ENCODE peak calls at places on chromosome 9, in five cellular contexts. One of them, this sample, is unnamed. For H3K4me1, the result is how much of the 10 kb centered on the place peaks cover.

GRCh38 chr9:116959775-116960174 is 272.7 kb downstream of the TRIM32 start:
- ATAC-seq in K562: no peak
- ATAC-seq in HepG2: no peak
- ATAC-seq in GM12878: peak
- ATAC-seq in upper lobe of left lung: no peak
- ATAC-seq in this sample: no peak

GRCh38 chr9:88339322-88339721 is 48.9 kb upstream of the SPIN1 start:
- ATAC-seq in K562: no peak
- ATAC-seq in HepG2: no peak
- ATAC-seq in GM12878: peak
- ATAC-seq in upper lobe of left lung: no peak
- ATAC-seq in this sample: no peak

GRCh38 chr9:4678679-4679267 is 596 bp upstream of the CDC37L1 start:
- ATAC-seq in K562: peak
- ATAC-seq in HepG2: peak
- ATAC-seq in GM12878: peak
- ATAC-seq in upper lobe of left lung: no peak
- ATAC-seq in this sample: peak

GRCh38 chr9:4553951-4554381 is 63.7 kb downstream of the SLC1A1 start:
- ATAC-seq in K562: no peak
- ATAC-seq in HepG2: no peak
- ATAC-seq in GM12878: no peak
- ATAC-seq in upper lobe of left lung: no peak
- ATAC-seq in this sample: peak

GRCh38 chr9:108296056-108296455 is 559.7 kb downstream of the ACTL7B start:
- ATAC-seq in K562: no peak
- ATAC-seq in HepG2: no peak
- ATAC-seq in GM12878: no peak
- ATAC-seq in upper lobe of left lung: no peak
- ATAC-seq in this sample: no peak

GRCh38 chr9:34575775-34576592 is 13.5 kb downstream of the CNTFR start:
- ATAC-seq in K562: no peak
- ATAC-seq in HepG2: peak
- ATAC-seq in GM12878: no peak
- ATAC-seq in upper lobe of left lung: no peak
- ATAC-seq in this sample: no peak

GRCh38 chr9:93136693-93137092 is 2.6 kb upstream of the NINJ1 start:
- ATAC-seq in K562: no peak
- ATAC-seq in HepG2: no peak
- ATAC-seq in GM12878: no peak
- ATAC-seq in upper lobe of left lung: no peak
- ATAC-seq in this sample: no peak

GRCh38 chr9:116860509-116861120 is 173.5 kb downstream of the TRIM32 start:
- ATAC-seq in K562: peak
- ATAC-seq in HepG2: peak
- ATAC-seq in GM12878: peak
- ATAC-seq in upper lobe of left lung: no peak
- ATAC-seq in this sample: no peak

GRCh38 chr9:101366038-101366756 is 18.6 kb downstream of the BAAT start:
- ATAC-seq in K562: peak
- ATAC-seq in HepG2: peak
- ATAC-seq in GM12878: no peak
- ATAC-seq in upper lobe of left lung: no peak
- ATAC-seq in this sample: no peak

GRCh38 chr9:121756477-121757285 is 105.2 kb downstream of the DAB2IP start:
- ATAC-seq in K562: no peak
- ATAC-seq in HepG2: no peak
- ATAC-seq in GM12878: no peak
- ATAC-seq in upper lobe of left lung: no peak
- ATAC-seq in this sample: no peak

GRCh38 chr9:104921067-104921741 is 6.8 kb downstream of the ABCA1 start:
- ATAC-seq in K562: no peak
- ATAC-seq in HepG2: no peak
- ATAC-seq in GM12878: no peak
- ATAC-seq in upper lobe of left lung: no peak
- ATAC-seq in this sample: no peak

GRCh38 chr9:93304574-93305496 is 120.9 kb downstream of the WNK2 start:
- ATAC-seq in K562: peak
- ATAC-seq in HepG2: peak
- ATAC-seq in GM12878: peak
- ATAC-seq in upper lobe of left lung: no peak
- ATAC-seq in this sample: peak

GRCh38 chr9:72557549-72557948 is 36.1 kb downstream of the TMC1 start:
- ATAC-seq in K562: peak
- ATAC-seq in HepG2: peak
- ATAC-seq in GM12878: no peak
- ATAC-seq in upper lobe of left lung: peak
- ATAC-seq in this sample: peak

GRCh38 chr9:126722252-126722921 is 82.5 kb upstream of the ZBTB43 start:
- ATAC-seq in K562: peak
- ATAC-seq in HepG2: peak
- ATAC-seq in GM12878: peak
- ATAC-seq in upper lobe of left lung: peak
- ATAC-seq in this sample: peak
- TF ChIP-seq POLR2AphosphoS5 in K562: no peak
- TF ChIP-seq POLR2AphosphoS5 in HepG2: no peak
- TF ChIP-seq POLR2AphosphoS5 in GM12878: no peak
- TF ChIP-seq POLR2AphosphoS5 in upper lobe of left lung: no peak
- TF ChIP-seq POLR2AphosphoS5 in this sample: no peak

GRCh38 chr9:70406446-70406862 is 8.0 kb downstream of the KLF9 start:
- ATAC-seq in K562: peak
- ATAC-seq in HepG2: no peak
- ATAC-seq in GM12878: peak
- ATAC-seq in upper lobe of left lung: no peak
- ATAC-seq in this sample: no peak
- TF ChIP-seq EP300 in K562: no peak
- TF ChIP-seq EP300 in HepG2: no peak
- TF ChIP-seq EP300 in GM12878: no peak
- TF ChIP-seq EP300 in upper lobe of left lung: no peak
- TF ChIP-seq EP300 in this sample: no peak

GRCh38 chr9:133701981-133702797 is 36.0 kb downstream of the SARDH start:
- ATAC-seq in K562: no peak
- ATAC-seq in HepG2: no peak
- ATAC-seq in GM12878: no peak
- ATAC-seq in upper lobe of left lung: peak
- ATAC-seq in this sample: peak

GRCh38 chr9:133699546-133699945 is 38.6 kb downstream of the SARDH start:
- ATAC-seq in K562: no peak
- ATAC-seq in HepG2: no peak
- ATAC-seq in GM12878: no peak
- ATAC-seq in upper lobe of left lung: no peak
- ATAC-seq in this sample: no peak

GRCh38 chr9:133700861-133701320 is 37.3 kb downstream of the SARDH start:
- ATAC-seq in K562: no peak
- ATAC-seq in HepG2: no peak
- ATAC-seq in GM12878: no peak
- ATAC-seq in upper lobe of left lung: no peak
- ATAC-seq in this sample: no peak

GRCh38 chr9:133702798-133703570 is 35.2 kb downstream of the SARDH start:
- ATAC-seq in K562: no peak
- ATAC-seq in HepG2: peak
- ATAC-seq in GM12878: no peak
- ATAC-seq in upper lobe of left lung: no peak
- ATAC-seq in this sample: peak

GRCh38 chr9:133701321-133701980 is 36.7 kb downstream of the SARDH start:
- ATAC-seq in K562: no peak
- ATAC-seq in HepG2: no peak
- ATAC-seq in GM12878: no peak
- ATAC-seq in upper lobe of left lung: no peak
- ATAC-seq in this sample: no peak
- H3K4me1 ChIP-seq in K562: under half
- H3K4me1 ChIP-seq in HepG2: under half
- H3K4me1 ChIP-seq in GM12878: under half
- H3K4me1 ChIP-seq in upper lobe of left lung: under half
- H3K4me1 ChIP-seq in this sample: under half

GRCh38 chr9:113602126-113603119 is 138.9 kb downstream of the RGS3 start:
- ATAC-seq in K562: peak
- ATAC-seq in HepG2: peak
- ATAC-seq in GM12878: peak
- ATAC-seq in upper lobe of left lung: peak
- ATAC-seq in this sample: peak
- TF ChIP-seq POLR2AphosphoS5 in K562: no peak
- TF ChIP-seq POLR2AphosphoS5 in HepG2: no peak
- TF ChIP-seq POLR2AphosphoS5 in GM12878: no peak
- TF ChIP-seq POLR2AphosphoS5 in upper lobe of left lung: no peak
- TF ChIP-seq POLR2AphosphoS5 in this sample: peak

GRCh38 chr9:68538200-68538599 is 2.5 kb downstream of the TMEM252 start:
- ATAC-seq in K562: no peak
- ATAC-seq in HepG2: no peak
- ATAC-seq in GM12878: no peak
- ATAC-seq in upper lobe of left lung: no peak
- ATAC-seq in this sample: peak
- TF ChIP-seq EP300 in K562: no peak
- TF ChIP-seq EP300 in HepG2: no peak
- TF ChIP-seq EP300 in GM12878: no peak
- TF ChIP-seq EP300 in upper lobe of left lung: no peak
- TF ChIP-seq EP300 in this sample: peak

GRCh38 chr9:115668506-115668905 is 485.1 kb upstream of the PAPPA start:
- ATAC-seq in K562: no peak
- ATAC-seq in HepG2: no peak
- ATAC-seq in GM12878: no peak
- ATAC-seq in upper lobe of left lung: no peak
- ATAC-seq in this sample: peak
- H3K4me1 ChIP-seq in K562: under half
- H3K4me1 ChIP-seq in HepG2: under half
- H3K4me1 ChIP-seq in GM12878: under half
- H3K4me1 ChIP-seq in upper lobe of left lung: under half
- H3K4me1 ChIP-seq in this sample: under half

GRCh38 chr9:128118971-128119665 is 8.4 kb downstream of the PTGES2 start:
- ATAC-seq in K562: no peak
- ATAC-seq in HepG2: no peak
- ATAC-seq in GM12878: no peak
- ATAC-seq in upper lobe of left lung: no peak
- ATAC-seq in this sample: no peak

GRCh38 chr9:128117613-128118471 is 9.7 kb downstream of the PTGES2 start:
- ATAC-seq in K562: peak
- ATAC-seq in HepG2: peak
- ATAC-seq in GM12878: peak
- ATAC-seq in upper lobe of left lung: peak
- ATAC-seq in this sample: peak

GRCh38 chr9:128120061-128120740 is 7.3 kb downstream of the PTGES2 start:
- ATAC-seq in K562: no peak
- ATAC-seq in HepG2: no peak
- ATAC-seq in GM12878: no peak
- ATAC-seq in upper lobe of left lung: no peak
- ATAC-seq in this sample: no peak

GRCh38 chr9:128116104-128117083 is 11.1 kb downstream of the PTGES2 start:
- ATAC-seq in K562: no peak
- ATAC-seq in HepG2: no peak
- ATAC-seq in GM12878: no peak
- ATAC-seq in upper lobe of left lung: no peak
- ATAC-seq in this sample: no peak

GRCh38 chr9:128118472-128118857 is 9.1 kb downstream of the PTGES2 start:
- ATAC-seq in K562: no peak
- ATAC-seq in HepG2: no peak
- ATAC-seq in GM12878: no peak
- ATAC-seq in upper lobe of left lung: no peak
- ATAC-seq in this sample: no peak
- TF ChIP-seq POLR2AphosphoS5 in K562: no peak
- TF ChIP-seq POLR2AphosphoS5 in HepG2: no peak
- TF ChIP-seq POLR2AphosphoS5 in GM12878: no peak
- TF ChIP-seq POLR2AphosphoS5 in upper lobe of left lung: no peak
- TF ChIP-seq POLR2AphosphoS5 in this sample: no peak

GRCh38 chr9:132094314-132094791 is 14.7 kb upstream of the MED27 start:
- ATAC-seq in K562: no peak
- ATAC-seq in HepG2: no peak
- ATAC-seq in GM12878: no peak
- ATAC-seq in upper lobe of left lung: no peak
- ATAC-seq in this sample: no peak
- TF ChIP-seq EP300 in K562: no peak
- TF ChIP-seq EP300 in HepG2: no peak
- TF ChIP-seq EP300 in GM12878: no peak
- TF ChIP-seq EP300 in upper lobe of left lung: no peak
- TF ChIP-seq EP300 in this sample: no peak

GRCh38 chr9:132670359-132670815 is at the start of gene GTF3C4:
- ATAC-seq in K562: peak
- ATAC-seq in HepG2: peak
- ATAC-seq in GM12878: peak
- ATAC-seq in upper lobe of left lung: peak
- ATAC-seq in this sample: peak

GRCh38 chr9:132671620-132672412 is 1.6 kb downstream of the GTF3C4 start:
- ATAC-seq in K562: no peak
- ATAC-seq in HepG2: no peak
- ATAC-seq in GM12878: no peak
- ATAC-seq in upper lobe of left lung: no peak
- ATAC-seq in this sample: no peak

GRCh38 chr9:132669636-132670358 is at the start of gene DDX31:
- ATAC-seq in K562: peak
- ATAC-seq in HepG2: peak
- ATAC-seq in GM12878: peak
- ATAC-seq in upper lobe of left lung: peak
- ATAC-seq in this sample: peak

GRCh38 chr9:132670816-132671371 is 630 bp downstream of the GTF3C4 start:
- ATAC-seq in K562: peak
- ATAC-seq in HepG2: peak
- ATAC-seq in GM12878: peak
- ATAC-seq in upper lobe of left lung: no peak
- ATAC-seq in this sample: no peak

DNA sequence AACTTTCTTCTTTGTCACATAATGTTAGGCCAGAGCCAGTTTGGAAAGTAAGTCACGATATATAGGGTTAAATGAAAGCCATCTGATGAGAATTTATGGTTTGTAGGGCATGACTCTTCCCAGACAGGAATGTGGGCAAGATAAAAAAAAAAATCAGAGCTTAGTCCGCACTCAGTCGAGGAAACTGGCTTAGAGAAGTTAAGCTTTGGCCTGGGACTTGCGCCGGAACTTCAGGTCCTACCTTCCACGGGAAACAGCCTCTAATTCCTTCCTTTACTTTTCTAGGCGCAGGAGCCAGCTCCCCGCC is 501 bp downstream of the DDX31 start:
- ATAC-seq in K562: no peak
- ATAC-seq in HepG2: no peak
- ATAC-seq in GM12878: no peak
- ATAC-seq in upper lobe of left lung: no peak
- ATAC-seq in this sample: no peak
- H3K4me1 ChIP-seq in K562: under half
- H3K4me1 ChIP-seq in HepG2: under half
- H3K4me1 ChIP-seq in GM12878: under half
- H3K4me1 ChIP-seq in upper lobe of left lung: under half
- H3K4me1 ChIP-seq in this sample: under half

GRCh38 chr9:135920256-135920930 is 13.0 kb upstream of the CAMSAP1 start:
- ATAC-seq in K562: no peak
- ATAC-seq in HepG2: peak
- ATAC-seq in GM12878: no peak
- ATAC-seq in upper lobe of left lung: no peak
- ATAC-seq in this sample: no peak
- TF ChIP-seq POLR2AphosphoS5 in K562: no peak
- TF ChIP-seq POLR2AphosphoS5 in HepG2: no peak
- TF ChIP-seq POLR2AphosphoS5 in GM12878: no peak
- TF ChIP-seq POLR2AphosphoS5 in upper lobe of left lung: no peak
- TF ChIP-seq POLR2AphosphoS5 in this sample: no peak